ENCODE peak calls at places on chromosomes 3 and 15, in eight cellular contexts. One of them, this sample, is unnamed.

GRCh38 chr15:25243800-25244097 is 195.1 kb downstream of the UBE3A start:
- DNase-seq in colonic mucosa: peak
- DNase-seq in cardiac muscle cell: no peak
- DNase-seq in NB4: no peak
- DNase-seq in fibroblast of lung: no peak
- DNase-seq in omental fat pad: no peak
- DNase-seq in heart right ventricle: no peak
- DNase-seq in WERI-Rb-1: peak
- DNase-seq in this sample: peak

GRCh38 chr3:128294999-128295468 is 141.8 kb downstream of the EEFSEC start:
- DNase-seq in NB4: no peak
- DNase-seq in fibroblast of lung: no peak
- DNase-seq in WERI-Rb-1: no peak
- DNase-seq in heart right ventricle: no peak
- DNase-seq in cardiac muscle cell: no peak
- DNase-seq in colonic mucosa: peak
- DNase-seq in omental fat pad: no peak
- DNase-seq in this sample: no peak

GRCh38 chr3:131717493-131717892 is 214.7 kb upstream of the MRPL3 start:
- DNase-seq in cardiac muscle cell: no peak
- DNase-seq in heart right ventricle: no peak
- DNase-seq in fibroblast of lung: no peak
- DNase-seq in WERI-Rb-1: no peak
- DNase-seq in colonic mucosa: no peak
- DNase-seq in omental fat pad: no peak
- DNase-seq in NB4: no peak
- DNase-seq in this sample: no peak

GRCh38 chr15:29888651-29889050 is 66.4 kb upstream of the TJP1 start:
- DNase-seq in WERI-Rb-1: no peak
- DNase-seq in NB4: no peak
- DNase-seq in heart right ventricle: peak
- DNase-seq in colonic mucosa: no peak
- DNase-seq in cardiac muscle cell: peak
- DNase-seq in fibroblast of lung: peak
- DNase-seq in omental fat pad: no peak
- DNase-seq in this sample: peak

GRCh38 chr15:70753101-70753829 is 10.1 kb downstream of the UACA start:
- DNase-seq in omental fat pad: no peak
- DNase-seq in NB4: no peak
- DNase-seq in heart right ventricle: no peak
- DNase-seq in fibroblast of lung: no peak
- DNase-seq in cardiac muscle cell: no peak
- DNase-seq in WERI-Rb-1: no peak
- DNase-seq in colonic mucosa: no peak
- DNase-seq in this sample: no peak

GRCh38 chr3:43259626-43260025 is 26.7 kb upstream of the SNRK start:
- DNase-seq in cardiac muscle cell: no peak
- DNase-seq in heart right ventricle: no peak
- DNase-seq in omental fat pad: no peak
- DNase-seq in WERI-Rb-1: no peak
- DNase-seq in fibroblast of lung: no peak
- DNase-seq in colonic mucosa: no peak
- DNase-seq in NB4: no peak
- DNase-seq in this sample: no peak

GRCh38 chr3:127038923-127039581 is 56.1 kb downstream of the PLXNA1 start:
- DNase-seq in WERI-Rb-1: no peak
- DNase-seq in NB4: no peak
- DNase-seq in cardiac muscle cell: no peak
- DNase-seq in colonic mucosa: no peak
- DNase-seq in fibroblast of lung: no peak
- DNase-seq in omental fat pad: no peak
- DNase-seq in heart right ventricle: no peak
- DNase-seq in this sample: no peak

GRCh38 chr3:121894191-121894990 is at the start of gene SLC15A2:
- DNase-seq in cardiac muscle cell: peak
- DNase-seq in WERI-Rb-1: peak
- DNase-seq in omental fat pad: no peak
- DNase-seq in colonic mucosa: no peak
- DNase-seq in NB4: no peak
- DNase-seq in fibroblast of lung: peak
- DNase-seq in heart right ventricle: peak
- DNase-seq in this sample: no peak

GRCh38 chr3:14235003-14235876 is 56.6 kb downstream of the LSM3 start:
- DNase-seq in fibroblast of lung: no peak
- DNase-seq in heart right ventricle: no peak
- DNase-seq in NB4: no peak
- DNase-seq in colonic mucosa: peak
- DNase-seq in omental fat pad: no peak
- DNase-seq in cardiac muscle cell: no peak
- DNase-seq in WERI-Rb-1: no peak
- DNase-seq in this sample: no peak

GRCh38 chr15:39130556-39131379 is 450.1 kb upstream of the THBS1 start:
- DNase-seq in cardiac muscle cell: no peak
- DNase-seq in fibroblast of lung: no peak
- DNase-seq in NB4: no peak
- DNase-seq in heart right ventricle: no peak
- DNase-seq in WERI-Rb-1: no peak
- DNase-seq in colonic mucosa: no peak
- DNase-seq in omental fat pad: no peak
- DNase-seq in this sample: no peak

GRCh38 chr15:43330780-43331086 is 360 bp upstream of the LCMT2 start:
- DNase-seq in NB4: no peak
- DNase-seq in heart right ventricle: no peak
- DNase-seq in colonic mucosa: no peak
- DNase-seq in omental fat pad: no peak
- DNase-seq in fibroblast of lung: no peak
- DNase-seq in cardiac muscle cell: no peak
- DNase-seq in WERI-Rb-1: no peak
- DNase-seq in this sample: no peak

GRCh38 chr3:10459954-10460754 is 45.2 kb downstream of the ATP2B2 start:
- DNase-seq in colonic mucosa: peak
- DNase-seq in fibroblast of lung: peak
- DNase-seq in omental fat pad: no peak
- DNase-seq in NB4: peak
- DNase-seq in WERI-Rb-1: no peak
- DNase-seq in heart right ventricle: peak
- DNase-seq in cardiac muscle cell: peak
- DNase-seq in this sample: no peak

GRCh38 chr3:190019020-190019419 is 101.7 kb downstream of the P3H2 start:
- DNase-seq in omental fat pad: no peak
- DNase-seq in WERI-Rb-1: no peak
- DNase-seq in cardiac muscle cell: peak
- DNase-seq in colonic mucosa: no peak
- DNase-seq in heart right ventricle: no peak
- DNase-seq in NB4: no peak
- DNase-seq in fibroblast of lung: peak
- DNase-seq in this sample: no peak

GRCh38 chr3:190016966-190017365 is 103.7 kb downstream of the P3H2 start:
- DNase-seq in cardiac muscle cell: no peak
- DNase-seq in NB4: no peak
- DNase-seq in WERI-Rb-1: no peak
- DNase-seq in omental fat pad: no peak
- DNase-seq in heart right ventricle: no peak
- DNase-seq in colonic mucosa: no peak
- DNase-seq in fibroblast of lung: no peak
- DNase-seq in this sample: no peak

GRCh38 chr3:190017575-190018288 is 103.0 kb downstream of the P3H2 start:
- DNase-seq in fibroblast of lung: peak
- DNase-seq in NB4: no peak
- DNase-seq in cardiac muscle cell: peak
- DNase-seq in heart right ventricle: peak
- DNase-seq in WERI-Rb-1: peak
- DNase-seq in colonic mucosa: peak
- DNase-seq in omental fat pad: no peak
- DNase-seq in this sample: no peak

GRCh38 chr3:190018460-190018859 is 102.2 kb downstream of the P3H2 start:
- DNase-seq in NB4: no peak
- DNase-seq in omental fat pad: no peak
- DNase-seq in cardiac muscle cell: no peak
- DNase-seq in fibroblast of lung: no peak
- DNase-seq in heart right ventricle: no peak
- DNase-seq in WERI-Rb-1: no peak
- DNase-seq in colonic mucosa: no peak
- DNase-seq in this sample: no peak

GRCh38 chr3:190019840-190020239 is 100.9 kb downstream of the P3H2 start:
- DNase-seq in omental fat pad: no peak
- DNase-seq in colonic mucosa: no peak
- DNase-seq in heart right ventricle: no peak
- DNase-seq in NB4: no peak
- DNase-seq in WERI-Rb-1: no peak
- DNase-seq in fibroblast of lung: no peak
- DNase-seq in cardiac muscle cell: no peak
- DNase-seq in this sample: no peak
- TF ChIP-seq CTCF in omental fat pad: no peak
- TF ChIP-seq CTCF in colonic mucosa: no peak
- TF ChIP-seq CTCF in heart right ventricle: no peak
- TF ChIP-seq CTCF in NB4: no peak
- TF ChIP-seq CTCF in WERI-Rb-1: no peak
- TF ChIP-seq CTCF in fibroblast of lung: no peak
- TF ChIP-seq CTCF in cardiac muscle cell: no peak
- TF ChIP-seq CTCF in this sample: no peak

DNA sequence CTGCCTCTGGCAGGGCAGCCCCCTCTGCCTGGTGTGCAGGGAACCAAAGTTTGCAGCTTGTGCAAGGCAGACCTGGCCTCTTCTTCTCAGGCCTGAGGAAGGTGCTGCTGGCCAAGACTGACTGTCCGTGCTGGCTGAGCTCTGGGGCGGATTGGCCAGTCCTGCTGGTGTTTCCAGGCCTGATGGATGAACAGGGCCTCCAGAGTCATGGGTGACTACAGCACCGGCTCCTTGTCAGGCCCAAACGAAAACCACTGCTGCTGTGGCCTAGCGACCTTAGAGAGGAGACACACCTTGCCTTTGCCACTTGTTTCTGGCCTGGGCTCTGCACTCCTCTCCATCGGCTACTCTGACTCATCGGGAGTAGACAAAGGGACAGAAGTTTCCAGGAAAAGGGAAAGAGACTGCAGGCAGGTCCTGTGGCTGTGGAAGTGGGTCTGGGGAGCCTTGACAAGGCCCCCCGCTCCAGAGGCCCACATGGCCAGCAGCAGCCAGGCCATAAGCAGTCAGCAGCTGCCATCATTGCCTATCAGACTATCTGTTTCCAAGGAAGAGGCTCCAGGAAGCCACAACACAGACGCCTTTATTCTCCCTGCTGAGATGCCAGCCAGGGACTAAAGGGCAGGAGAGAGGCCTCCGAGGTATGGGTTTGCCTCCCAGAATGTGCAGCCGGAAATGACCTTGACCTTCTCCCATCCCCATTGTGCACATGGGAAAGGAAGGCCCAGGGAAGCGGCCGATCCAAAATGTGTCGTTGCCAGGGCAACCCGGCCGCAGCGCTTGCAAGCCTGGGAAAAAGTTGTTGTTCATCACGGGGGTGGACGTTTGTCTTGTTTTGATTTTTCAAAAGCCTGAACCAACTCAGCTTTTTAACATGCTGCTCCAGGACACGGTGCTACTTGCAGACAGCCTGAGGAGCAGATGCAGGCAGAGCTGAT is 160.5 kb downstream of the CHSY1 start:
- DNase-seq in fibroblast of lung: peak
- DNase-seq in heart right ventricle: peak
- DNase-seq in colonic mucosa: no peak
- DNase-seq in cardiac muscle cell: no peak
- DNase-seq in omental fat pad: no peak
- DNase-seq in WERI-Rb-1: no peak
- DNase-seq in NB4: no peak
- DNase-seq in this sample: no peak
- TF ChIP-seq CTCF in fibroblast of lung: no peak
- TF ChIP-seq CTCF in heart right ventricle: no peak
- TF ChIP-seq CTCF in colonic mucosa: no peak
- TF ChIP-seq CTCF in cardiac muscle cell: no peak
- TF ChIP-seq CTCF in omental fat pad: no peak
- TF ChIP-seq CTCF in WERI-Rb-1: no peak
- TF ChIP-seq CTCF in NB4: no peak
- TF ChIP-seq CTCF in this sample: no peak

GRCh38 chr3:111694471-111694870 is 99.3 kb upstream of the ZBED2 start:
- DNase-seq in WERI-Rb-1: no peak
- DNase-seq in fibroblast of lung: no peak
- DNase-seq in colonic mucosa: no peak
- DNase-seq in NB4: no peak
- DNase-seq in cardiac muscle cell: no peak
- DNase-seq in omental fat pad: no peak
- DNase-seq in heart right ventricle: no peak
- DNase-seq in this sample: no peak

GRCh38 chr3:111688190-111688800 is 93.1 kb upstream of the ZBED2 start:
- DNase-seq in omental fat pad: no peak
- DNase-seq in WERI-Rb-1: peak
- DNase-seq in cardiac muscle cell: no peak
- DNase-seq in NB4: no peak
- DNase-seq in colonic mucosa: no peak
- DNase-seq in fibroblast of lung: no peak
- DNase-seq in heart right ventricle: no peak
- DNase-seq in this sample: no peak

GRCh38 chr3:111690242-111690641 is 95.1 kb upstream of the ZBED2 start:
- DNase-seq in heart right ventricle: no peak
- DNase-seq in cardiac muscle cell: no peak
- DNase-seq in colonic mucosa: no peak
- DNase-seq in WERI-Rb-1: no peak
- DNase-seq in omental fat pad: no peak
- DNase-seq in NB4: no peak
- DNase-seq in fibroblast of lung: peak
- DNase-seq in this sample: no peak

GRCh38 chr3:111692593-111693552 is 97.7 kb upstream of the ZBED2 start:
- DNase-seq in heart right ventricle: no peak
- DNase-seq in cardiac muscle cell: peak
- DNase-seq in fibroblast of lung: peak
- DNase-seq in colonic mucosa: no peak
- DNase-seq in WERI-Rb-1: no peak
- DNase-seq in NB4: no peak
- DNase-seq in omental fat pad: no peak
- DNase-seq in this sample: no peak

GRCh38 chr3:111691293-111691909 is 96.3 kb upstream of the ZBED2 start:
- DNase-seq in NB4: peak
- DNase-seq in fibroblast of lung: peak
- DNase-seq in colonic mucosa: no peak
- DNase-seq in omental fat pad: no peak
- DNase-seq in cardiac muscle cell: peak
- DNase-seq in WERI-Rb-1: no peak
- DNase-seq in heart right ventricle: no peak
- DNase-seq in this sample: no peak
- TF ChIP-seq CTCF in NB4: peak
- TF ChIP-seq CTCF in fibroblast of lung: peak
- TF ChIP-seq CTCF in colonic mucosa: peak
- TF ChIP-seq CTCF in omental fat pad: no peak
- TF ChIP-seq CTCF in cardiac muscle cell: peak
- TF ChIP-seq CTCF in WERI-Rb-1: peak
- TF ChIP-seq CTCF in heart right ventricle: peak
- TF ChIP-seq CTCF in this sample: no peak

DNA sequence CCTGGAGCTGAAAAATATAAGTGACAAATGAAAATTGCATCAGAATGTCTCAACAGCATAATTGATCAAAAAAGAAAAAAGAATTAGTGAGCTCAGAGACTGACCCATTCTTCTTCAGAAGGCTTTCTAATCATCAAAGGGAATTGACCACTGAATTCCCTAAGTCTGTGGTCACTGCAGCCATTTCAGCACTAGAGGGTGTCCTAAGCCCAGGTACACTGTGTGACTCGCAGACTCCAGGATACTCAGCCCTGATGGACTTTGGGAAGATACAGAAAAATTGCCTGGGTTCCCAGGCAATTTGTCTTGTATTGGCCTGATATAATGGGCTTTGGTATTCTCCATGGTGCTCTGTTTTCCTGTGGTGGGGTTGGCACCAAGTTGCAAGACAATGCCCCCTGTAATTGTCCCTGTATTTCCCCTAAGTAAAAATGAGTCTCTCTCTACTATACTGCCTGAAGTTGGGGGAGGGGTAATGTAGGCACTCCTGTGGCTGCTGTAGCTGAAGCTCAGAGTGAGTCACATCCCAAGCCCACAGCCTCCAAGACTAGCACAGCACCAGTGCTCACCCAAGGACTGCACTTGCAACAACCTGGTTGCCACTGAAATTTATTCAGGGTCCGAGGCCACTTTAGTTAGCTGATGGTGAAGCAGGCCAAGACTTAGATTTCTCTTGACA is 256.0 kb upstream of the STAC start:
- DNase-seq in WERI-Rb-1: peak
- DNase-seq in colonic mucosa: no peak
- DNase-seq in cardiac muscle cell: peak
- DNase-seq in omental fat pad: no peak
- DNase-seq in NB4: peak
- DNase-seq in heart right ventricle: no peak
- DNase-seq in fibroblast of lung: peak
- DNase-seq in this sample: peak
- TF ChIP-seq CTCF in WERI-Rb-1: peak
- TF ChIP-seq CTCF in colonic mucosa: no peak
- TF ChIP-seq CTCF in cardiac muscle cell: peak
- TF ChIP-seq CTCF in omental fat pad: no peak
- TF ChIP-seq CTCF in NB4: no peak
- TF ChIP-seq CTCF in heart right ventricle: no peak
- TF ChIP-seq CTCF in fibroblast of lung: peak
- TF ChIP-seq CTCF in this sample: no peak

This sample was measured in glutamatergic neuron.